ENCODE peak calls at places on chromosomes 4 and X, in eight cellular contexts. C, F, H, I, Z, P, Q and B are unnamed samples.

GRCh38 chr4:185999207-185999606 is 69.7 kb upstream of the TLR3 start:
- DNase-seq in C (no peak), F (no peak), H (peak; percentile 5), I (no peak), Z (no peak), P (peak; percentile 39), Q (no peak), B (no peak)

GRCh38 chr4:20394471-20394870 is 142.8 kb downstream of the SLIT2 start:
- DNase-seq in C (no peak), F (no peak), H (no peak), I (no peak), Z (no peak), P (no peak), Q (no peak), B (no peak)

GRCh38 chrX:40105791-40106676 is 8.3 kb upstream of the BCOR start:
- DNase-seq in C (peak; percentile 94), F (peak; percentile 81), H (no peak), I (peak; percentile 70), Z (peak; percentile 89), P (no peak), Q (peak; percentile 78), B (peak; percentile 69)

GRCh38 chr4:69995526-69996016 is at the start of gene STATH:
- DNase-seq in C (no peak), F (no peak), H (no peak), I (no peak), Z (no peak), P (no peak), Q (no peak), B (no peak)

GRCh38 chr4:60884545-60884944 is 315.6 kb upstream of the ADGRL3 start:
- DNase-seq in C (no peak), F (no peak), H (no peak), I (no peak), Z (no peak), P (no peak), Q (no peak), B (no peak)

GRCh38 chrX:85592980-85593379 is 213.5 kb upstream of the POF1B start:
- DNase-seq in C (no peak), F (no peak), H (no peak), I (no peak), Z (no peak), P (no peak), Q (no peak), B (no peak)

GRCh38 chr4:37454263-37454800 is 209.8 kb downstream of the NWD2 start:
- DNase-seq in C (peak; percentile 50), F (peak; percentile 53), H (no peak), I (no peak), Z (no peak), P (no peak), Q (no peak), B (no peak)

GRCh38 chr4:147052361-147052760 is 106.7 kb upstream of the TTC29 start:
- DNase-seq in C (no peak), F (no peak), H (no peak), I (no peak), Z (no peak), P (no peak), Q (no peak), B (no peak)

GRCh38 chrX:96436105-96436504 is 248.5 kb upstream of the DIAPH2 start:
- DNase-seq in C (no peak), F (no peak), H (peak; percentile 48), I (no peak), Z (no peak), P (peak; percentile 24), Q (no peak), B (no peak)

GRCh38 chr4:74431113-74431826 is 13.7 kb upstream of the AREG start:
- DNase-seq in C (no peak), F (no peak), H (peak; percentile 92), I (no peak), Z (peak; percentile 17), P (no peak), Q (no peak), B (no peak)

GRCh38 chr4:179225594-179225993 is 1783.4 kb upstream of the AGA start:
- DNase-seq in C (no peak), F (no peak), H (peak; percentile 28), I (no peak), Z (no peak), P (no peak), Q (no peak), B (no peak)

GRCh38 chr4:48699470-48699869 is 80.6 kb downstream of the FRYL start:
- DNase-seq in C (no peak), F (no peak), H (no peak), I (no peak), Z (no peak), P (no peak), Q (no peak), B (no peak)

GRCh38 chr4:6971536-6972374 is 62.1 kb downstream of the TBC1D14 start:
- DNase-seq in C (no peak), F (peak; percentile 53), H (no peak), I (no peak), Z (no peak), P (no peak), Q (no peak), B (no peak)

GRCh38 chr4:2154215-2154614 is 87.7 kb downstream of the HAUS3 start:
- DNase-seq in C (no peak), F (no peak), H (peak; percentile 4), I (no peak), Z (no peak), P (no peak), Q (no peak), B (no peak)

GRCh38 chrX:29466441-29466840 is 748.9 kb upstream of the MAGEB2 start:
- DNase-seq in C (no peak), F (no peak), H (peak; percentile 30), I (no peak), Z (no peak), P (no peak), Q (no peak), B (no peak)

GRCh38 chr4:86633854-86634253 is 39.7 kb downstream of the PTPN13 start:
- DNase-seq in C (no peak), F (no peak), H (peak; percentile 43), I (no peak), Z (no peak), P (peak; percentile 10), Q (no peak), B (no peak)
- H3K4me1 ChIP-seq in C (peaks cover 11% of the 10 kb centered on the region), F (no peaks in the 10 kb centered on the region), H (no peaks in the 10 kb centered on the region), I (peaks cover 5% of the 10 kb centered on the region), Z (peaks cover 15% of the 10 kb centered on the region), P (no peaks in the 10 kb centered on the region), Q (no peaks in the 10 kb centered on the region), B (no peaks in the 10 kb centered on the region)

GRCh38 chr4:165118256-165118909 is 5.7 kb upstream of the TMEM192 start:
- DNase-seq in C (no peak), F (no peak), H (no peak), I (no peak), Z (no peak), P (no peak), Q (no peak), B (no peak)
- H3K27ac ChIP-seq in C (no peak overlapping the region), F (no peak overlapping the region), H (no peak overlapping the region), I (no peak overlapping the region), Z (no peak overlapping the region), P (no peak overlapping the region), Q (no peak overlapping the region), B (no peak overlapping the region)

DNA sequence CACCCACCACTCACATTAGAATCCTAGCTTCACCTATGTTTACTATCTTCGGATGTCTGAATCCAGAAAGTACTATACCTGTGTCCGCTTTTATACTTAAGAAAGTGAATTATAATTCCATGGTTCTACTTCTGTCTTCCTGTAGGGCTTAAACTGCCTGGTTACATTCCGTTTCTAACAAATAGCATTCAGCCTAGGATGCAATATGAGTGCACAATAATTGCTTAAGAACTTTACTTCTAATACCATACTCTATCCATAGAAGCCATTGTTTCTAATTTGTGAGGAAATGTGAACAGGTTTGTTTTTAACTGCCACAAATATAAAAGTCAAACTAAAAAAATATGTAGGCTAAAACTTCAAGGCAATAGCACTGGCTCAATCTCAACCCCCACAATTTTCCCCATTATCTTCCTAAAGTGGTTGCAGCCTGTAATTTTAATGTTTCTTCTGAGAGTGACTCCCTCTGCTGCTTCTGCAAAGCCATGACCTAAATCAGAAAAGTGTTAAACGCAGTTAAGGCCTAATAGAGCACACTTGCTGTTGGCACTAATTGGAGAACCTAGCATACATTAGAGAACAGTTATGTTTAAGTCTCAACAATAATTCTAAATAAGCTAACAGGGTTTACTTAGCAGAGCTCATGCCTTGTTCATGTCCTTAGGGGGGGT is 4.2 kb downstream of the UNC5C start:
- DNase-seq in C (no peak), F (no peak), H (peak; percentile 50), I (no peak), Z (peak; percentile 56), P (no peak), Q (no peak), B (no peak)
- H3K4me3 ChIP-seq in C (peak overlapping the region; percentile 86), F (no peak overlapping the region), H (peak overlapping the region; percentile 15), I (no peak overlapping the region), Z (peak overlapping the region; percentile 79), P (no peak overlapping the region), Q (no peak overlapping the region), B (no peak overlapping the region)

DNA sequence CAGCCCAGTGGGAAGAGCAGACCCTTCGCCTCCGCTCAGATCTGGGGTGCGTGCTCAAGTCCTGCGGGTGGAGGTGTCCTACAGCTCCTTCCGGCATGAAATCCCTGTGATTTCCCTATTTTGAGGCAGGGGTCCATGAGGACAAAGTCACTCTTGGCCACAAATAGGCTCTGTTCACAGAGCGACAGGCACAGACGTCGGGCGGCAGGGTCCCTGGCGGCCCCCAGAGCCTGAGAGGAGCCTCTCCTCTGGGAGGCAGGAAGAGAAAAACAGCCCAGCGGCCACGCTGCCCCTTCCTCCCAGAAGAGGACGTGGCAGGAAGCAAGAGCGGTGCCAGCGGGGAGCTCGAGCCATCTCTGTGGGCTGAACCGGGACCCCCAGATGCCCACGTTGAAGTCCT is 38.7 kb downstream of the ABLIM2 start:
- DNase-seq in C (no peak), F (no peak), H (no peak), I (no peak), Z (no peak), P (no peak), Q (no peak), B (no peak)
- H3K4me1 ChIP-seq in C (no peaks in the 10 kb centered on the region), F (no peaks in the 10 kb centered on the region), H (no peaks in the 10 kb centered on the region), I (no peaks in the 10 kb centered on the region), Z (peaks cover 4% of the 10 kb centered on the region), P (no peaks in the 10 kb centered on the region), Q (no peaks in the 10 kb centered on the region), B (peaks cover 13% of the 10 kb centered on the region)

GRCh38 chr4:151259752-151260151 is 17.2 kb upstream of the PRSS48 start:
- DNase-seq in C (no peak), F (no peak), H (no peak), I (no peak), Z (no peak), P (no peak), Q (no peak), B (no peak)
- H3K27ac ChIP-seq in C (no peak overlapping the region), F (no peak overlapping the region), H (no peak overlapping the region), I (no peak overlapping the region), Z (no peak overlapping the region), P (no peak overlapping the region), Q (no peak overlapping the region), B (no peak overlapping the region)

GRCh38 chr4:153206534-153206933 is 2.3 kb downstream of the TRIM2 start:
- DNase-seq in C (peak; percentile 86), F (no peak), H (no peak), I (no peak), Z (no peak), P (no peak), Q (no peak), B (no peak)
- H3K4me3 ChIP-seq in C (peak overlapping the region; percentile 87), F (no peak overlapping the region), H (no peak overlapping the region), I (no peak overlapping the region), Z (no peak overlapping the region), P (no peak overlapping the region), Q (peak overlapping the region; percentile 40), B (no peak overlapping the region)

GRCh38 chrX:21741869-21742701 is 15.8 kb downstream of the SMPX start:
- DNase-seq in C (no peak), F (no peak), H (no peak), I (no peak), Z (peak; percentile 44), P (no peak), Q (no peak), B (no peak)
- H3K4me1 ChIP-seq in C (peaks cover 6% of the 10 kb centered on the region), F (peaks cover 10% of the 10 kb centered on the region), H (no peaks in the 10 kb centered on the region), I (no peaks in the 10 kb centered on the region), Z (peaks cover 82% of the 10 kb centered on the region), P (no peaks in the 10 kb centered on the region), Q (no peaks in the 10 kb centered on the region), B (no peaks in the 10 kb centered on the region)